ENCODE peak calls at places on chromosomes 1 and 21, in five cellular contexts. One of them, this sample, is unnamed. For H3K4me1, the result is how much of the 10 kb centered on the place peaks cover.

GRCh38 chr1:200316148-200316803 is 93.6 kb downstream of the ZNF281 start:
- DNase-seq in IMR-90: no peak
- DNase-seq in tibial artery: no peak
- DNase-seq in right cardiac atrium: no peak
- DNase-seq in mesenchymal stem cell: no peak
- DNase-seq in this sample: no peak

GRCh38 chr21:17436626-17437111 is 76.2 kb upstream of the CXADR start:
- DNase-seq in right cardiac atrium: no peak
- DNase-seq in IMR-90: no peak
- DNase-seq in tibial artery: no peak
- DNase-seq in mesenchymal stem cell: peak
- DNase-seq in this sample: no peak

GRCh38 chr1:196873385-196873784 is 14.5 kb upstream of the CFHR4 start:
- DNase-seq in right cardiac atrium: no peak
- DNase-seq in IMR-90: no peak
- DNase-seq in tibial artery: no peak
- DNase-seq in mesenchymal stem cell: no peak
- DNase-seq in this sample: no peak

GRCh38 chr1:225735252-225736149 is 42.1 kb upstream of the SRP9 start:
- DNase-seq in tibial artery: peak
- DNase-seq in mesenchymal stem cell: peak
- DNase-seq in IMR-90: peak
- DNase-seq in right cardiac atrium: peak
- DNase-seq in this sample: no peak

GRCh38 chr21:41973861-41974751 is 20.3 kb upstream of the C2CD2 start:
- DNase-seq in right cardiac atrium: peak
- DNase-seq in tibial artery: no peak
- DNase-seq in mesenchymal stem cell: no peak
- DNase-seq in IMR-90: peak
- DNase-seq in this sample: peak

GRCh38 chr1:218476385-218476784 is 131.2 kb downstream of the TGFB2 start:
- DNase-seq in tibial artery: no peak
- DNase-seq in mesenchymal stem cell: peak
- DNase-seq in right cardiac atrium: no peak
- DNase-seq in IMR-90: peak
- DNase-seq in this sample: no peak

GRCh38 chr1:8477983-8478362 is 160.1 kb downstream of the SLC45A1 start:
- DNase-seq in tibial artery: no peak
- DNase-seq in mesenchymal stem cell: no peak
- DNase-seq in right cardiac atrium: no peak
- DNase-seq in IMR-90: no peak
- DNase-seq in this sample: no peak

GRCh38 chr21:42737969-42738590 is 84.7 kb downstream of the PDE9A start:
- DNase-seq in right cardiac atrium: peak
- DNase-seq in IMR-90: no peak
- DNase-seq in tibial artery: peak
- DNase-seq in mesenchymal stem cell: peak
- DNase-seq in this sample: no peak

GRCh38 chr1:7207875-7208646 is 422.8 kb downstream of the CAMTA1 start:
- DNase-seq in mesenchymal stem cell: peak
- DNase-seq in right cardiac atrium: no peak
- DNase-seq in tibial artery: no peak
- DNase-seq in IMR-90: peak
- DNase-seq in this sample: no peak

GRCh38 chr1:154418062-154418897 is 13.1 kb downstream of the IL6R start:
- DNase-seq in IMR-90: no peak
- DNase-seq in tibial artery: peak
- DNase-seq in right cardiac atrium: no peak
- DNase-seq in mesenchymal stem cell: no peak
- DNase-seq in this sample: no peak

GRCh38 chr1:40107290-40107959 is 10.4 kb upstream of the PPT1 start:
- DNase-seq in mesenchymal stem cell: no peak
- DNase-seq in IMR-90: no peak
- DNase-seq in tibial artery: no peak
- DNase-seq in right cardiac atrium: no peak
- DNase-seq in this sample: no peak

GRCh38 chr1:244918422-244919319 is 54.3 kb upstream of the HNRNPU start:
- DNase-seq in mesenchymal stem cell: peak
- DNase-seq in IMR-90: peak
- DNase-seq in tibial artery: no peak
- DNase-seq in right cardiac atrium: peak
- DNase-seq in this sample: peak

GRCh38 chr1:102733491-102734236 is 374.7 kb downstream of the COL11A1 start:
- DNase-seq in mesenchymal stem cell: no peak
- DNase-seq in tibial artery: no peak
- DNase-seq in IMR-90: no peak
- DNase-seq in right cardiac atrium: no peak
- DNase-seq in this sample: no peak

GRCh38 chr1:157113631-157114030 is 14.0 kb upstream of the ETV3L start:
- DNase-seq in IMR-90: no peak
- DNase-seq in tibial artery: peak
- DNase-seq in mesenchymal stem cell: no peak
- DNase-seq in right cardiac atrium: no peak
- DNase-seq in this sample: no peak

GRCh38 chr1:206703647-206704046 is 18.9 kb downstream of the MAPKAPK2 start:
- DNase-seq in right cardiac atrium: no peak
- DNase-seq in IMR-90: peak
- DNase-seq in tibial artery: no peak
- DNase-seq in mesenchymal stem cell: no peak
- DNase-seq in this sample: peak

GRCh38 chr1:147919881-147920280 is 8.3 kb upstream of the GPR89B start:
- DNase-seq in IMR-90: peak
- DNase-seq in mesenchymal stem cell: no peak
- DNase-seq in right cardiac atrium: no peak
- DNase-seq in tibial artery: no peak
- DNase-seq in this sample: no peak

GRCh38 chr1:24558455-24558854 is 2.6 kb downstream of the NCMAP start:
- DNase-seq in mesenchymal stem cell: no peak
- DNase-seq in right cardiac atrium: no peak
- DNase-seq in tibial artery: peak
- DNase-seq in IMR-90: no peak
- DNase-seq in this sample: no peak

GRCh38 chr1:7410156-7410555 is 360.9 kb upstream of the VAMP3 start:
- DNase-seq in mesenchymal stem cell: no peak
- DNase-seq in tibial artery: peak
- DNase-seq in right cardiac atrium: no peak
- DNase-seq in IMR-90: no peak
- DNase-seq in this sample: no peak

GRCh38 chr21:32329331-32329730 is 30.7 kb downstream of the MRAP start:
- DNase-seq in mesenchymal stem cell: peak
- DNase-seq in right cardiac atrium: no peak
- DNase-seq in IMR-90: peak
- DNase-seq in tibial artery: peak
- DNase-seq in this sample: no peak

GRCh38 chr1:7422966-7423365 is 348.1 kb upstream of the VAMP3 start:
- DNase-seq in mesenchymal stem cell: no peak
- DNase-seq in right cardiac atrium: no peak
- DNase-seq in IMR-90: no peak
- DNase-seq in tibial artery: peak
- DNase-seq in this sample: no peak

GRCh38 chr1:107762751-107763390 is 202.1 kb downstream of the VAV3 start:
- DNase-seq in mesenchymal stem cell: no peak
- DNase-seq in IMR-90: no peak
- DNase-seq in right cardiac atrium: no peak
- DNase-seq in tibial artery: no peak
- DNase-seq in this sample: no peak
- H3K4me3 ChIP-seq in mesenchymal stem cell: no peak
- H3K4me3 ChIP-seq in IMR-90: no peak
- H3K4me3 ChIP-seq in right cardiac atrium: no peak
- H3K4me3 ChIP-seq in tibial artery: no peak
- H3K4me3 ChIP-seq in this sample: no peak

DNA sequence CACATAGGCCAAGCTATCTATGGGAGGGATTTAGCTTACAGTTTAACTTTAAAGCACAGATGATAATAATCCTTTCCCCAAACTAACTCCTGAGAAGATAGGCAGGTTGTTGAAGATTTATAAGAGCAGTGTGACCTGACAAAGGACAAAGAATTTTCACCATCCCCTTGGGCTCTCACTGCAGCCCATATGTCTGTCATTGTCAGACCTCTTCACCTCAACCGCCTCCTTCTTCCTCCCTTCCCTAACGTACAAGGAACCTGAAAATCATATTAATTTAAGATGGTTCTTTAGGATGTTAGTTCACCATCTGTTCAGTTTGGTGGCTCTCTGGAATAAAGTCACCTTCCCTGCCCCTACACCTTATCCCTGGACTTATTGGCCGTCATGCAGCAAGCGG is 5.0 kb downstream of the RNU1-2 start:
- DNase-seq in mesenchymal stem cell: no peak
- DNase-seq in IMR-90: no peak
- DNase-seq in right cardiac atrium: no peak
- DNase-seq in tibial artery: no peak
- DNase-seq in this sample: no peak
- H3K4me1 ChIP-seq in mesenchymal stem cell: under half
- H3K4me1 ChIP-seq in IMR-90: under half
- H3K4me1 ChIP-seq in right cardiac atrium: under half
- H3K4me1 ChIP-seq in tibial artery: under half
- H3K4me1 ChIP-seq in this sample: under half

DNA sequence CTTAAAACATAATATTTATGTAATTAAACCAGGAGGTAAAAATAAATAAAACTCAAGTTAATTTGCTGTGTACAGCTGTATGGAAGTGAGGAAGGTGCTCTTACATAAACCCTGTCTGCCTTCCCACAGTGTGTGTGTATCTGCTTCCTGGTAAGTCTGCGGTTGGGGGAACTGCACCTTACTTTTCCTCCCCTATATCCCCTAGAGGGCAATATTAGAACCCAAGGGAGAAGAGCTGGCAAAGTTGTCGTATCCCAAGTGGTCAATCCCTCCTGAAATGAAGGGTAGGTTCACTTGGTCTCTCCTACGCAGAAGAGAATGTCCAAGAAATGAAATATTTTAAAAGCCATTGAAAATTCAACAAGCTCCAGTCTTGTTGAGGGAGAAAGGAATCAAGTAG is 17.8 kb upstream of the JAK1 start:
- DNase-seq in tibial artery: no peak
- DNase-seq in right cardiac atrium: no peak
- DNase-seq in mesenchymal stem cell: no peak
- DNase-seq in IMR-90: no peak
- DNase-seq in this sample: no peak
- H3K27ac ChIP-seq in tibial artery: no peak
- H3K27ac ChIP-seq in right cardiac atrium: no peak
- H3K27ac ChIP-seq in mesenchymal stem cell: no peak
- H3K27ac ChIP-seq in IMR-90: no peak
- H3K27ac ChIP-seq in this sample: no peak

GRCh38 chr21:35048706-35049617 is at the start of gene RUNX1:
- DNase-seq in IMR-90: peak
- DNase-seq in mesenchymal stem cell: peak
- DNase-seq in right cardiac atrium: no peak
- DNase-seq in tibial artery: peak
- DNase-seq in this sample: peak
- H3K4me3 ChIP-seq in IMR-90: no peak
- H3K4me3 ChIP-seq in mesenchymal stem cell: peak
- H3K4me3 ChIP-seq in right cardiac atrium: peak
- H3K4me3 ChIP-seq in tibial artery: peak
- H3K4me3 ChIP-seq in this sample: peak

GRCh38 chr1:56537660-56538059 is 41.7 kb downstream of the PLPP3 start:
- DNase-seq in tibial artery: no peak
- DNase-seq in right cardiac atrium: no peak
- DNase-seq in mesenchymal stem cell: no peak
- DNase-seq in IMR-90: no peak
- DNase-seq in this sample: no peak
- H3K4me1 ChIP-seq in tibial artery: under half
- H3K4me1 ChIP-seq in right cardiac atrium: under half
- H3K4me1 ChIP-seq in mesenchymal stem cell: under half
- H3K4me1 ChIP-seq in IMR-90: under half
- H3K4me1 ChIP-seq in this sample: under half

GRCh38 chr1:54246097-54246721 is 46.2 kb downstream of the MRPL37 start:
- DNase-seq in IMR-90: no peak
- DNase-seq in tibial artery: no peak
- DNase-seq in right cardiac atrium: no peak
- DNase-seq in mesenchymal stem cell: no peak
- DNase-seq in this sample: no peak
- H3K27ac ChIP-seq in IMR-90: no peak
- H3K27ac ChIP-seq in tibial artery: peak
- H3K27ac ChIP-seq in right cardiac atrium: no peak
- H3K27ac ChIP-seq in mesenchymal stem cell: no peak
- H3K27ac ChIP-seq in this sample: no peak